ENCODE peak calls at places on chromosomes 7 and 10, in six cellular contexts. X is left lung; Z is AG04449; L is CD8-positive, alpha-beta T cell; C is uterus; J is fibroblast of pulmonary artery. H is an unnamed sample.

GRCh38 chr7:50921114-50921513 is 138.4 kb upstream of the GRB10 start:
- DNase-seq in X (no peak), Z (no peak), L (no peak), C (no peak), J (no peak), H (no peak)

GRCh38 chr7:20350996-20351692 is 20.4 kb downstream of the ITGB8 start:
- DNase-seq in X (no peak), Z (no peak), L (no peak), C (no peak), J (no peak), H (no peak)

GRCh38 chr7:38558786-38559185 is 72.4 kb downstream of the AMPH start:
- DNase-seq in X (no peak), Z (no peak), L (no peak), C (no peak), J (no peak), H (no peak)

GRCh38 chr10:86661161-86662025 is 6.9 kb upstream of the LDB3 start:
- DNase-seq in X (peak), Z (no peak), L (no peak), C (no peak), J (peak), H (no peak)

GRCh38 chr7:22082553-22082885 is 136.8 kb upstream of the CDCA7L start:
- DNase-seq in X (no peak), Z (no peak), L (no peak), C (no peak), J (peak), H (no peak)

GRCh38 chr7:84100866-84101265 is 93.7 kb downstream of the SEMA3A start:
- DNase-seq in X (no peak), Z (no peak), L (no peak), C (no peak), J (peak), H (peak)

GRCh38 chr7:98870071-98870651 is 347 bp upstream of the TMEM130 start:
- DNase-seq in X (peak), Z (no peak), L (no peak), C (peak), J (peak), H (no peak)

GRCh38 chr7:106367018-106367420 is 82.2 kb upstream of the NAMPT start:
- DNase-seq in X (no peak), Z (no peak), L (no peak), C (no peak), J (peak), H (no peak)

GRCh38 chr10:11016959-11017574 is 605 bp upstream of the CELF2 start:
- DNase-seq in X (no peak), Z (no peak), L (no peak), C (no peak), J (no peak), H (no peak)

GRCh38 chr7:26426096-26426495 is 134.4 kb downstream of the SNX10 start:
- DNase-seq in X (no peak), Z (no peak), L (no peak), C (no peak), J (no peak), H (no peak)

GRCh38 chr7:69457912-69458491 is 140.3 kb upstream of the AUTS2 start:
- DNase-seq in X (no peak), Z (no peak), L (no peak), C (no peak), J (peak), H (no peak)

GRCh38 chr7:139572071-139572470 is 48.6 kb downstream of the CLEC2L start:
- DNase-seq in X (no peak), Z (no peak), L (no peak), C (peak), J (no peak), H (no peak)

GRCh38 chr10:88800152-88801125 is 2.1 kb upstream of the LIPM start:
- DNase-seq in X (no peak), Z (peak), L (no peak), C (no peak), J (peak), H (no peak)

GRCh38 chr7:31065021-31065593 is 13.0 kb downstream of the ADCYAP1R1 start:
- DNase-seq in X (no peak), Z (no peak), L (no peak), C (no peak), J (no peak), H (no peak)

GRCh38 chr7:22108151-22108845 is 162.6 kb upstream of the CDCA7L start:
- DNase-seq in X (no peak), Z (no peak), L (no peak), C (no peak), J (no peak), H (no peak)

GRCh38 chr7:2037805-2038635 is 194.7 kb downstream of the MAD1L1 start:
- DNase-seq in X (peak), Z (no peak), L (no peak), C (peak), J (peak), H (no peak)

GRCh38 chr10:80474920-80475319 is 20.8 kb downstream of the TSPAN14 start:
- DNase-seq in X (no peak), Z (no peak), L (no peak), C (no peak), J (no peak), H (no peak)

GRCh38 chr10:37638569-37638968 is 218.8 kb downstream of the ZNF248 start:
- DNase-seq in X (no peak), Z (no peak), L (no peak), C (no peak), J (no peak), H (no peak)

GRCh38 chr7:149459201-149459539 is 1.7 kb downstream of the ZNF777 start:
- DNase-seq in X (no peak), Z (no peak), L (no peak), C (no peak), J (no peak), H (no peak)
- H3K4me3 ChIP-seq in X (peak), Z (peak), L (peak), C (peak), J (peak), H (peak)

GRCh38 chr7:121373177-121373576 is 22.9 kb downstream of the FAM3C start:
- DNase-seq in X (no peak), Z (no peak), L (no peak), C (no peak), J (no peak), H (no peak)
- TF ChIP-seq CTCF in X (no peak), Z (no peak), L (no peak), C (no peak), J (no peak), H (peak)

DNA sequence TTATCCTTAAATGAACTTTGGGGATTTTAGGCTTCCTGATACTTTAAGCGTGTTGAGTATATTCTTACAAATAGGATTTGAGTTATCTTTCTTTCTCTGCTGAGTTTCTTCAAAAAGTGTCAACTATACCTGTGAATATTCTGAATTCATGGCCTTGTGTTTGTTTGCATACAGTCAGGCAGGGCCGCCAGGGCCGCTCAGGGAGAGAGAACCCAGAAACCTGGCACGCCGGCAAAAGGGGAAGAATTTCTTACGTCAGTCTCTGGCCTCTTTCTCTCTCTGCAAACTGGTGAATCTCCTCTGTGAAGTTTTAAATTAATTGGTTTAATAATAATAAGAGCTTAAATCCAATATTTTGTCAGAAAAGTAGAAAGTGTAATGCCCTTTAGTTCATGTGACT is 29.3 kb upstream of the BNIP3 start:
- DNase-seq in X (no peak), Z (no peak), L (no peak), C (no peak), J (no peak), H (no peak)
- H3K4me3 ChIP-seq in X (no peak), Z (no peak), L (no peak), C (no peak), J (no peak), H (no peak)

GRCh38 chr7:111953611-111954010 is 252.6 kb downstream of the DOCK4 start:
- DNase-seq in X (no peak), Z (no peak), L (no peak), C (no peak), J (peak), H (peak)
- TF ChIP-seq CTCF in X (no peak), Z (no peak), L (no peak), C (no peak), J (no peak), H (peak)

DNA sequence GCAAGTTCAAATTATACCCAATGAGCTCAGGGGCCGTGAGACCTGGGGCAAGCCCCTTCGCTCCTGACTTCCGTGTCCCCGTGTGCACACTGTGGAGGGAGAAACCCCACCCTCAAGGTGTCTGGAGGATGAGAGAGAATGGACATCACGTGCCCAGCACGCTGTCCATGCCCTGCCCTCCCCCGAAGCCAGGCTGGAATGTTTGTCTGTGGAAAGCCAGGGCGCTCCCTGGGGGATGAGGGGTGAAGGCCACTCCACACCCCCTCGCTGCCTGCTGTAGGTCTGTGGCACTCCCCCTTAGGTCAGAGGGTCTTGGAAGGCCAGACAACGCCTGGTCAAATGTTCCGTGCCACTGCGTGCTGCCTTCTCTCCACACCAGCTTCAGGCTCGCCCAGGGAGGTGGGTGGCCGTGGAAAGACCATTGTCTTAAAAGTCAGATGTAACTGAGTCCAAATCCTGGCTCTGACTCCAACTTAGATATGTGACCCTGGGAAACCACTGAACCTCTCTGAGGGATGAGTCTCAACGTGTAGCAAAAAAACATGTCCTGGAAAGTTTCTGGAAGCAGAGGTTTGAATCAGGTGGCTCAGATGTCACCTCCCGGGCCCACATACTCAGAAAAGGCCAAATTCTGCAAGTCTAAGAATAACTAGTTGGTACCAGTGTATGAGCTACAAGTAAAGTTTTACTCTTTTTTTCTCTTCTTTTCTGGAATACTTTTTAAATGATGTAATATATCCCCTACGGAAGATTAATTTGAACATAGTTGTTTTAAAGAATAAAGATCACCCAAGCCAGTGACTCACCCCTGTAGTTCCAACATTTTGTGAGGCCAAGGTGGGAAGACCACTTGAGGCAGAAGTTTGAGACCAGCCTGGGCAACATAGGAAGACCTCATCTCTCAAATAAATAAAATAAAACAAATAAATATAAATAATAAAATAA is 24.9 kb downstream of the RCC1L start:
- DNase-seq in X (no peak), Z (peak), L (no peak), C (no peak), J (peak), H (no peak)
- H3K4me3 ChIP-seq in X (no peak), Z (no peak), L (no peak), C (no peak), J (no peak), H (no peak)

GRCh38 chr10:61271127-61271780 is 181.9 kb downstream of the TMEM26 start:
- DNase-seq in X (no peak), Z (peak), L (no peak), C (no peak), J (peak), H (peak)
- TF ChIP-seq CTCF in X (no peak), Z (peak), L (no peak), C (no peak), J (peak), H (peak)

GRCh38 chr10:102917314-102917961 is 656 bp upstream of the CNNM2 start:
- DNase-seq in X (peak), Z (no peak), L (peak), C (peak), J (peak), H (no peak)

GRCh38 chr10:102918817-102919236 is 733 bp downstream of the CNNM2 start:
- DNase-seq in X (peak), Z (no peak), L (peak), C (peak), J (no peak), H (no peak)

GRCh38 chr10:102917962-102918816 is at the start of gene CNNM2:
- DNase-seq in X (peak), Z (peak), L (peak), C (peak), J (peak), H (peak)

GRCh38 chr10:102919237-102919959 is 1.3 kb downstream of the CNNM2 start:
- DNase-seq in X (peak), Z (no peak), L (no peak), C (no peak), J (no peak), H (no peak)

DNA sequence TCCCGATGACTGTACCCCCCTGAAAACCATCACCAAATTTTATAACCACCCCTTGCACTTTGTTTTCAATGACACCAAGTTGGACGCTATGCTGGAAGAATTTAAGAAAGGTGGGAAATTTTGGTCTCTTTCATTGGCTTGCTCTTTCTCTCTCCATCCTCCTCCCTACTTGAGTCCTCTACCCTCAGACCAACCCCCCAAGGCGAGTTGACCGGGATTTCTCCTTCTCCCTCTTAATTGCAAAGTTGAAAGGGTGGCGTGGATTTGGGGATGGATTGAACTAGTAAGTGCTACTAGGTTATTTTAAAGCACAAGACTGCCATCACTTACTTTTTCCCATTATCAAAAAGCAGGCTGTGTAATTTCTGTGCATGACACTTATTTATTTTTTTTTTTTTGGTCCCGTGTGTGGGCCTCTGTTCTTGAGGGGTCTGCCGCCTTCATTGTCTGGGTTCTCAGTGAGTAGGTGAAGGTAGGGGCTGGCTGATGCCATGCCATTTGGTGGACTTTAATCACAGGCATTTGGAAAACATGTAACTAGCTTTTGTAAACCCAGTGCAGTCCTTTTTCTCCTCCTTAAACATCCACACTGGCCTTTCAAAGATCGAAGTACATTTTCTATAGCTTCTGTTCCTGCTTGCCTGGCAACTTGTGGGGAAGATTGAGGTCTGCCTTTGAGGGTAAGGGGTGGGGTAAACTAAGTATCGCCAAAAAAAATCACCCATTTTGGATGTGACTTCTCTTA is 2.1 kb downstream of the CNNM2 start:
- DNase-seq in X (no peak), Z (no peak), L (no peak), C (no peak), J (no peak), H (no peak)
- H3K4me3 ChIP-seq in X (peak), Z (peak), L (peak), C (peak), J (peak), H (peak)

GRCh38 chr7:116341222-116341907 is 131.0 kb downstream of the TES start:
- DNase-seq in X (no peak), Z (no peak), L (no peak), C (no peak), J (peak), H (no peak)
- TF ChIP-seq CTCF in X (no peak), Z (peak), L (no peak), C (no peak), J (peak), H (peak)

H was measured in epithelial cell of proximal tubule.